ENCODE peak calls at places on chromosomes 13 and 19, in eight cellular contexts. H, G, K, Z, O, Q, T and J are unnamed samples.
A peak's percentile ranks its signal among the peaks of the same experiment; 100 is the strongest.

GRCh38 chr19:51740356-51740755 is 11.3 kb downstream of the FPR1 start:
- DNase-seq in G (no peak), Q (no peak), T (no peak), Z (no peak), O (no peak), H (no peak), K (no peak), J (no peak)

GRCh38 chr19:58010507-58010906 is 7.9 kb upstream of the ZNF606 start:
- DNase-seq in Q (no peak), H (no peak), T (no peak), K (no peak), G (no peak), O (no peak), Z (no peak), J (no peak)

GRCh38 chr19:45952691-45953505 is 20.8 kb downstream of the NOVA2 start:
- DNase-seq in Z (peak; percentile 66), G (peak; percentile 51), T (peak; percentile 66), Q (peak; percentile 30), O (no peak), H (peak; percentile 33), K (peak; percentile 45), J (no peak)

GRCh38 chr19:5547881-5548280 is 19.9 kb downstream of the TINCR start:
- DNase-seq in K (no peak), Z (no peak), Q (no peak), O (no peak), H (peak; percentile 17), T (peak; percentile 74), G (peak; percentile 38), J (no peak)

GRCh38 chr19:31969955-31970545 is 375.4 kb upstream of the ZNF507 start:
- DNase-seq in K (no peak), T (no peak), Z (no peak), Q (no peak), G (peak; percentile 37), O (no peak), H (no peak), J (no peak)

GRCh38 chr19:46967578-46968018 is 52.0 kb upstream of the NPAS1 start:
- DNase-seq in T (no peak), O (peak; percentile 52), H (no peak), Z (no peak), K (no peak), G (no peak), Q (no peak), J (no peak)

GRCh38 chr19:48987323-48987722 is 5.8 kb downstream of the GYS1 start:
- DNase-seq in H (no peak), Q (no peak), T (no peak), O (no peak), Z (no peak), K (no peak), G (no peak), J (no peak)

GRCh38 chr19:28242317-28242927 is 970.5 kb downstream of the UQCRFS1 start:
- DNase-seq in Z (peak; percentile 46), T (no peak), G (peak; percentile 1), Q (peak; percentile 12), H (peak; percentile 6), K (peak; percentile 18), O (no peak), J (no peak)

GRCh38 chr13:108950333-108951010 is 321.1 kb downstream of the MYO16 start:
- DNase-seq in T (no peak), Z (no peak), Q (no peak), G (no peak), O (no peak), K (no peak), H (no peak), J (no peak)

GRCh38 chr13:99988469-99989375 is 7.1 kb downstream of the ZIC2 start:
- DNase-seq in K (no peak), Q (no peak), Z (no peak), T (no peak), H (no peak), G (no peak), O (no peak), J (no peak)

GRCh38 chr19:4066682-4067395 is at the start of gene ZBTB7A:
- DNase-seq in Q (no peak), K (peak; percentile 77), H (peak; percentile 75), Z (peak; percentile 59), T (peak; percentile 68), G (peak; percentile 76), O (peak; percentile 94), J (no peak)

GRCh38 chr19:42919757-42920079 is 2.0 kb upstream of the PSG6 start:
- DNase-seq in K (no peak), Z (no peak), H (no peak), Q (no peak), G (no peak), T (no peak), O (no peak), J (no peak)

GRCh38 chr13:65095697-65096096 is 2134.4 kb downstream of the PCDH9 start:
- DNase-seq in G (peak; percentile 35), K (no peak), O (no peak), Q (no peak), Z (no peak), T (no peak), H (no peak), J (no peak)

GRCh38 chr19:8699908-8700307 is 1.3 kb upstream of the ACTL9 start:
- DNase-seq in K (no peak), Q (no peak), O (no peak), T (no peak), G (no peak), H (no peak), Z (no peak), J (no peak)

GRCh38 chr19:11736696-11737095 is 2.0 kb downstream of the ZNF823 start:
- DNase-seq in Q (no peak), K (peak; percentile 5), G (peak; percentile 11), Z (no peak), H (no peak), T (peak; percentile 36), O (no peak), J (no peak)

GRCh38 chr13:49976314-49977258 is 20.3 kb upstream of the TRIM13 start:
- DNase-seq in H (peak; percentile 82), Z (peak; percentile 61), Q (peak; percentile 51), T (peak; percentile 38), K (peak; percentile 53), O (peak; percentile 79), G (peak; percentile 77), J (peak; percentile 37)

GRCh38 chr13:30338331-30338851 is 31.0 kb upstream of the KATNAL1 start:
- DNase-seq in Q (no peak), H (no peak), T (no peak), K (no peak), O (no peak), Z (no peak), G (peak; percentile 14), J (no peak)

GRCh38 chr19:15124572-15125231 is 17.5 kb downstream of the SYDE1 start:
- DNase-seq in H (no peak), Z (no peak), O (peak; percentile 60), G (no peak), T (no peak), Q (no peak), K (no peak), J (no peak)

GRCh38 chr19:3175761-3176714 is 2.5 kb upstream of the S1PR4 start:
- DNase-seq in K (no peak), Z (no peak), O (peak; percentile 93), T (no peak), G (peak; percentile 39), H (no peak), Q (peak; percentile 62), J (no peak)

GRCh38 chr19:3108775-3109174 is 14.6 kb downstream of the GNA11 start:
- DNase-seq in T (peak; percentile 36), Z (peak; percentile 65), K (peak; percentile 30), Q (no peak), G (peak; percentile 53), O (peak; percentile 78), H (peak; percentile 73), J (no peak)

GRCh38 chr19:50793558-50794065 is 3.4 kb downstream of the ACP4 start:
- DNase-seq in Q (no peak), H (no peak), G (no peak), O (no peak), T (no peak), K (no peak), Z (no peak), J (no peak)

GRCh38 chr13:75636339-75637095 is 387 bp downstream of the LMO7 start:
- DNase-seq in Q (no peak), T (peak; percentile 35), K (no peak), Z (no peak), O (peak; percentile 65), H (peak; percentile 52), G (peak; percentile 39), J (no peak)

GRCh38 chr13:112784811-112785418 is 95.1 kb downstream of the ATP11A start:
- DNase-seq in Z (no peak), Q (no peak), T (no peak), G (no peak), O (peak; percentile 41), H (no peak), K (no peak), J (no peak)

GRCh38 chr19:31270897-31271568 is 78.2 kb downstream of the TSHZ3 start:
- DNase-seq in K (no peak), T (no peak), Q (no peak), G (peak; percentile 63), Z (no peak), O (no peak), H (no peak), J (no peak)

GRCh38 chr19:48874309-48875135 is 2.3 kb downstream of the PPP1R15A start:
- DNase-seq in T (no peak), Q (no peak), Z (no peak), O (no peak), H (peak; percentile 69), G (no peak), K (no peak), J (no peak)

GRCh38 chr13:77563110-77563509 is 27.6 kb downstream of the SCEL start:
- DNase-seq in O (no peak), Q (no peak), K (no peak), Z (no peak), H (peak; percentile 29), T (no peak), G (peak; percentile 48), J (no peak)